ENCODE peak calls at places on chromosomes 7 and 10, in seven cellular contexts. T is GM12865; P is fibroblast of villous mesenchyme; A is choroid plexus epithelial cell; B is stimulated activated CD4-positive, alpha-beta T cell treated with anti-CD3 and anti-CD28 coated beads, Interleukin-4, amount 100 ng/mL, for 4 hours; D is mesendoderm; O is CD8-positive, alpha-beta T cell. J is an unnamed sample.
A peak's percentile ranks its signal among the peaks of the same experiment; 100 is the strongest.

GRCh38 chr10:11382187-11382586 is 229.3 kb downstream of the USP6NL start:
- DNase-seq in T (no peak), P (no peak), A (no peak), B (no peak), D (no peak), O (no peak), J (no peak)

GRCh38 chr10:15083674-15084501 is 4.7 kb downstream of the ACBD7 start:
- DNase-seq in T (no peak), P (no peak), A (no peak), B (no peak), D (no peak), O (no peak), J (no peak)

GRCh38 chr10:101848894-101849351 is 5.3 kb upstream of the KCNIP2 start:
- DNase-seq in T (no peak), P (no peak), A (peak; percentile 54), B (no peak), D (peak; percentile 45), O (no peak), J (no peak)

GRCh38 chr7:67551027-67551426 is 554.4 kb downstream of the TYW1 start:
- DNase-seq in T (no peak), P (no peak), A (no peak), B (no peak), D (no peak), O (no peak), J (no peak)

GRCh38 chr10:90148121-90148855 is 446.9 kb downstream of the KIF20B start:
- DNase-seq in T (peak; percentile 43), P (peak; percentile 72), A (peak; percentile 80), B (no peak), D (peak; percentile 58), O (no peak), J (no peak)

GRCh38 chr7:84811427-84811826 is 375.4 kb downstream of the SEMA3D start:
- DNase-seq in T (no peak), P (no peak), A (no peak), B (no peak), D (no peak), O (no peak), J (no peak)

GRCh38 chr7:46754135-46754730 is 827.7 kb downstream of the TNS3 start:
- DNase-seq in T (no peak), P (peak; percentile 55), A (peak; percentile 66), B (no peak), D (no peak), O (no peak), J (no peak)

GRCh38 chr10:118369806-118370205 is 27.7 kb upstream of the FAM204A start:
- DNase-seq in T (no peak), P (no peak), A (no peak), B (no peak), D (no peak), O (no peak), J (no peak)

GRCh38 chr7:70178787-70179186 is 580.5 kb downstream of the AUTS2 start:
- DNase-seq in T (no peak), P (no peak), A (no peak), B (no peak), D (no peak), O (no peak), J (no peak)

GRCh38 chr7:155412416-155413253 is 45.3 kb upstream of the EN2 start:
- DNase-seq in T (peak; percentile 66), P (peak; percentile 30), A (peak; percentile 47), B (peak; percentile 44), D (peak; percentile 77), O (peak; percentile 37), J (peak; percentile 9)

GRCh38 chr10:71371750-71372166 is 25.0 kb upstream of the CDH23 start:
- DNase-seq in T (peak; percentile 83), P (no peak), A (no peak), B (no peak), D (no peak), O (no peak), J (no peak)

GRCh38 chr7:51789494-51789893 is 472.9 kb upstream of the COBL start:
- DNase-seq in T (no peak), P (peak; percentile 0), A (no peak), B (no peak), D (peak; percentile 65), O (no peak), J (no peak)

GRCh38 chr7:42227931-42228591 is 8.9 kb downstream of the GLI3 start:
- DNase-seq in T (no peak), P (peak; percentile 44), A (peak; percentile 57), B (no peak), D (peak; percentile 51), O (no peak), J (no peak)

GRCh38 chr7:66377714-66378113 is 172.6 kb downstream of the TPST1 start:
- DNase-seq in T (no peak), P (no peak), A (no peak), B (no peak), D (no peak), O (no peak), J (no peak)

GRCh38 chr10:69800109-69800508 is 1.6 kb upstream of the COL13A1 start:
- DNase-seq in T (peak; percentile 24), P (peak; percentile 62), A (peak; percentile 81), B (no peak), D (peak; percentile 91), O (no peak), J (no peak)

GRCh38 chr7:22153427-22154106 is 203.4 kb downstream of the RAPGEF5 start:
- DNase-seq in T (no peak), P (no peak), A (no peak), B (no peak), D (peak; percentile 79), O (no peak), J (no peak)

GRCh38 chr7:30226593-30227268 is 57.7 kb upstream of the ZNRF2 start:
- DNase-seq in T (no peak), P (no peak), A (no peak), B (no peak), D (peak; percentile 71), O (no peak), J (no peak)

GRCh38 chr10:103762166-103762565 is 93.2 kb downstream of the SH3PXD2A start:
- DNase-seq in T (no peak), P (no peak), A (no peak), B (no peak), D (no peak), O (no peak), J (no peak)

GRCh38 chr10:76080991-76081390 is 649.6 kb downstream of the LRMDA start:
- DNase-seq in T (no peak), P (peak; percentile 29), A (peak; percentile 18), B (no peak), D (peak; percentile 52), O (no peak), J (no peak)

GRCh38 chr10:74837750-74838149 is 11.3 kb downstream of the KAT6B start:
- DNase-seq in T (no peak), P (no peak), A (no peak), B (no peak), D (no peak), O (no peak), J (no peak)

GRCh38 chr7:90995996-90996395 is 268.2 kb upstream of the FZD1 start:
- DNase-seq in T (no peak), P (no peak), A (no peak), B (no peak), D (no peak), O (no peak), J (no peak)

GRCh38 chr7:142519077-142519789 is 230.0 kb upstream of the PRSS1 start:
- DNase-seq in T (no peak), P (no peak), A (peak; percentile 47), B (no peak), D (peak; percentile 40), O (no peak), J (no peak)

GRCh38 chr7:125654076-125654475 is 724.5 kb upstream of the POT1 start:
- DNase-seq in T (peak; percentile 25), P (no peak), A (no peak), B (no peak), D (no peak), O (no peak), J (no peak)

GRCh38 chr7:47852330-47853245 is 95.7 kb downstream of the PKD1L1 start:
- DNase-seq in T (peak; percentile 13), P (no peak), A (peak; percentile 19), B (no peak), D (peak; percentile 53), O (no peak), J (no peak)

GRCh38 chr10:101566333-101567164 is 21.5 kb downstream of the POLL start:
- DNase-seq in T (peak; percentile 39), P (no peak), A (peak; percentile 48), B (no peak), D (peak; percentile 40), O (no peak), J (no peak)

GRCh38 chr10:103619424-103620356 is 126.2 kb downstream of the NEURL1 start:
- DNase-seq in T (no peak), P (no peak), A (no peak), B (no peak), D (no peak), O (no peak), J (no peak)

GRCh38 chr7:100859856-100860255 is 7.3 kb upstream of the TRIP6 start:
- DNase-seq in T (no peak), P (no peak), A (no peak), B (no peak), D (peak; percentile 21), O (no peak), J (no peak)

GRCh38 chr7:23893172-23893941 is 183.3 kb downstream of the STK31 start:
- DNase-seq in T (no peak), P (peak; percentile 39), A (peak; percentile 58), B (no peak), D (no peak), O (no peak), J (no peak)

GRCh38 chr7:1009747-1010146 is 26.8 kb downstream of the CYP2W1 start:
- DNase-seq in T (no peak), P (no peak), A (no peak), B (no peak), D (no peak), O (no peak), J (no peak)

GRCh38 chr7:44473295-44473694 is 17.2 kb downstream of the NUDCD3 start:
- DNase-seq in T (no peak), P (peak; percentile 33), A (peak; percentile 79), B (no peak), D (no peak), O (no peak), J (no peak)

GRCh38 chr7:128922496-128923410 is 12.2 kb upstream of the KCP start:
- DNase-seq in T (no peak), P (no peak), A (no peak), B (no peak), D (no peak), O (no peak), J (no peak)

GRCh38 chr10:120456626-120457430 is at the start of gene PLPP4:
- DNase-seq in T (no peak), P (peak; percentile 27), A (peak; percentile 55), B (no peak), D (peak; percentile 49), O (no peak), J (no peak)

GRCh38 chr7:38736135-38736534 is 105.0 kb upstream of the AMPH start:
- DNase-seq in T (no peak), P (no peak), A (peak; percentile 43), B (no peak), D (no peak), O (no peak), J (no peak)

GRCh38 chr7:51187941-51188340 is 128.7 kb downstream of the COBL start:
- DNase-seq in T (peak; percentile 9), P (no peak), A (no peak), B (no peak), D (peak; percentile 86), O (no peak), J (no peak)

GRCh38 chr10:91034494-91035157 is 113.7 kb upstream of the ANKRD1 start:
- DNase-seq in T (no peak), P (peak; percentile 58), A (peak; percentile 69), B (no peak), D (peak; percentile 20), O (no peak), J (no peak)

GRCh38 chr10:100776671-100777070 is 31.3 kb downstream of the PAX2 start:
- DNase-seq in T (no peak), P (no peak), A (no peak), B (no peak), D (no peak), O (no peak), J (no peak)

GRCh38 chr7:31432166-31432565 is 81.7 kb upstream of the ITPRID1 start:
- DNase-seq in T (no peak), P (no peak), A (no peak), B (no peak), D (peak; percentile 35), O (no peak), J (no peak)

GRCh38 chr7:131604841-131605279 is 48.4 kb upstream of the PODXL start:
- DNase-seq in T (no peak), P (peak; percentile 86), A (peak; percentile 45), B (no peak), D (peak; percentile 96), O (no peak), J (no peak)